ENCODE peak calls at places on chromosome 12, in seven cellular contexts. X is stimulated activated CD4-positive, alpha-beta T cell treated with anti-CD3 and anti-CD28 coated beads, Interleukin-2, amount 100 ng/mL, for 24 hours; N is pons; L is left ventricle myocardium superior; G is nephron progenitor cell; C is GM04503; K is PC-3. P is an unnamed sample.

GRCh38 chr12:92859650-92860386 is 69.3 kb downstream of the EEA1 start:
- DNase-seq in X (no peak), N (no peak), L (no peak), G (no peak), C (no peak), K (no peak), P (no peak)

GRCh38 chr12:79874665-79875064 is 60.2 kb downstream of the PPP1R12A start:
- DNase-seq in X (no peak), N (no peak), L (no peak), G (no peak), C (no peak), K (no peak), P (no peak)

GRCh38 chr12:67506739-67507138 is 141.8 kb upstream of the DYRK2 start:
- DNase-seq in X (no peak), N (no peak), L (no peak), G (no peak), C (no peak), K (no peak), P (no peak)

GRCh38 chr12:93089805-93090569 is 160.9 kb upstream of the EEA1 start:
- DNase-seq in X (no peak), N (no peak), L (no peak), G (no peak), C (no peak), K (peak), P (peak)

GRCh38 chr12:15679146-15679545 is 110.0 kb downstream of the EPS8 start:
- DNase-seq in X (no peak), N (no peak), L (no peak), G (no peak), C (peak), K (no peak), P (no peak)

GRCh38 chr12:99282670-99283069 is 364.9 kb upstream of the GARIN6 start:
- DNase-seq in X (no peak), N (no peak), L (no peak), G (no peak), C (no peak), K (no peak), P (no peak)

GRCh38 chr12:56158926-56159461 is 835 bp downstream of the MYL6 start:
- DNase-seq in X (no peak), N (peak), L (peak), G (peak), C (peak), K (peak), P (peak)

GRCh38 chr12:109900752-109901580 is 892 bp downstream of the TCHP start:
- DNase-seq in X (no peak), N (no peak), L (no peak), G (peak), C (no peak), K (peak), P (peak)

GRCh38 chr12:92020983-92021664 is 124.5 kb downstream of the BTG1 start:
- DNase-seq in X (no peak), N (no peak), L (no peak), G (no peak), C (no peak), K (no peak), P (no peak)

GRCh38 chr12:94643585-94643984 is 6.8 kb downstream of the TMCC3 start:
- DNase-seq in X (no peak), N (peak), L (no peak), G (no peak), C (no peak), K (peak), P (no peak)

GRCh38 chr12:91515944-91516739 is 333.5 kb upstream of the DCN start:
- DNase-seq in X (no peak), N (no peak), L (no peak), G (no peak), C (no peak), K (no peak), P (no peak)

GRCh38 chr12:115709410-115710065 is 568.0 kb downstream of the MED13L start:
- DNase-seq in X (no peak), N (no peak), L (peak), G (peak), C (peak), K (no peak), P (no peak)

GRCh38 chr12:34404377-34405285 is 382.3 kb downstream of the ALG10 start:
- DNase-seq in X (peak), N (no peak), L (peak), G (no peak), C (no peak), K (no peak), P (no peak)

GRCh38 chr12:84910549-84911241 is 1.9 kb downstream of the SLC6A15 start:
- DNase-seq in X (no peak), N (peak), L (no peak), G (peak), C (no peak), K (no peak), P (no peak)

GRCh38 chr12:57135939-57136338 is 7.7 kb downstream of the LRP1 start:
- DNase-seq in X (no peak), N (peak), L (peak), G (peak), C (no peak), K (no peak), P (no peak)

GRCh38 chr12:46208370-46208769 is 60.5 kb downstream of the SLC38A1 start:
- DNase-seq in X (no peak), N (no peak), L (no peak), G (no peak), C (no peak), K (peak), P (no peak)

GRCh38 chr12:271165-271564 is 8.5 kb upstream of the SLC6A13 start:
- DNase-seq in X (no peak), N (peak), L (no peak), G (no peak), C (no peak), K (no peak), P (no peak)

GRCh38 chr12:5960783-5961182 is 15.7 kb upstream of the ANO2 start:
- DNase-seq in X (no peak), N (no peak), L (no peak), G (no peak), C (no peak), K (no peak), P (no peak)

GRCh38 chr12:13171921-13172859 is 24.3 kb upstream of the EMP1 start:
- DNase-seq in X (no peak), N (no peak), L (no peak), G (peak), C (peak), K (peak), P (no peak)

GRCh38 chr12:108612788-108613282 is 15.0 kb upstream of the TMEM119 start:
- DNase-seq in X (no peak), N (no peak), L (no peak), G (no peak), C (no peak), K (no peak), P (no peak)

GRCh38 chr12:76197283-76197682 is 112.8 kb upstream of the NAP1L1 start:
- DNase-seq in X (no peak), N (no peak), L (no peak), G (no peak), C (no peak), K (no peak), P (no peak)

GRCh38 chr12:48813464-48814312 is 4.6 kb upstream of the CACNB3 start:
- DNase-seq in X (no peak), N (no peak), L (no peak), G (peak), C (no peak), K (no peak), P (no peak)

GRCh38 chr12:52681551-52682380 is 1.6 kb upstream of the KRT1 start:
- DNase-seq in X (peak), N (no peak), L (no peak), G (no peak), C (no peak), K (no peak), P (no peak)

GRCh38 chr12:42291680-42292079 is 34.2 kb downstream of the ZCRB1 start:
- DNase-seq in X (no peak), N (no peak), L (no peak), G (no peak), C (no peak), K (no peak), P (no peak)

GRCh38 chr12:117097159-117097558 is 2.1 kb downstream of the TESC start:
- DNase-seq in X (no peak), N (no peak), L (no peak), G (no peak), C (no peak), K (no peak), P (no peak)

GRCh38 chr12:51183816-51184215 is 10.9 kb upstream of the TFCP2 start:
- DNase-seq in X (no peak), N (peak), L (peak), G (no peak), C (peak), K (peak), P (no peak)

GRCh38 chr12:70664463-70664862 is 27.2 kb upstream of the PTPRB start:
- DNase-seq in X (no peak), N (peak), L (no peak), G (no peak), C (no peak), K (no peak), P (no peak)

GRCh38 chr12:7705846-7706245 is 5.4 kb upstream of the DPPA3 start:
- DNase-seq in X (no peak), N (no peak), L (no peak), G (no peak), C (no peak), K (no peak), P (no peak)

GRCh38 chr12:70598467-70599194 is 38.6 kb downstream of the PTPRB start:
- DNase-seq in X (no peak), N (peak), L (no peak), G (no peak), C (no peak), K (no peak), P (no peak)

GRCh38 chr12:108989381-108989780 is 31.5 kb downstream of the SVOP start:
- DNase-seq in X (no peak), N (no peak), L (no peak), G (no peak), C (no peak), K (no peak), P (no peak)

GRCh38 chr12:112386726-112387125 is 4.5 kb upstream of the HECTD4 start:
- DNase-seq in X (no peak), N (no peak), L (no peak), G (no peak), C (no peak), K (no peak), P (no peak)

P was measured in RKO.